ENCODE peak calls at places on chromosomes 16 and 17, in eight cellular contexts. W is PC-3, Y is neural progenitor cell, X is GM23338, F is MM.1S, L is SK-N-SH, I is HCT116, T is hepatocyte. R is an unnamed sample.

GRCh38 chr17:30433514-30433913 is 43.7 kb upstream of the GOSR1 start:
- DNase-seq in L (no peak), X (no peak), Y (no peak), W (peak), F (no peak), T (peak), I (peak), R (no peak)

GRCh38 chr16:13421726-13422125 is 498.2 kb upstream of the ERCC4 start:
- DNase-seq in F (no peak), X (peak), L (no peak), T (no peak), W (no peak), I (no peak), Y (no peak), R (peak)

GRCh38 chr16:4264546-4264945 is 8.3 kb downstream of the TFAP4 start:
- DNase-seq in T (no peak), X (no peak), I (no peak), Y (no peak), W (no peak), F (no peak), L (peak), R (no peak)

GRCh38 chr16:29857133-29857760 is 5.8 kb downstream of the CDIPT start:
- DNase-seq in F (no peak), W (no peak), I (no peak), Y (no peak), T (no peak), L (no peak), X (no peak), R (no peak)

GRCh38 chr16:61968242-61968978 is 67.8 kb downstream of the CDH8 start:
- DNase-seq in X (peak), Y (peak), T (no peak), I (no peak), W (no peak), L (no peak), F (no peak), R (no peak)

GRCh38 chr16:11799509-11800384 is 2.7 kb upstream of the ZC3H7A start:
- DNase-seq in L (no peak), F (no peak), W (no peak), Y (no peak), I (no peak), T (no peak), X (no peak), R (peak)

GRCh38 chr17:62778990-62779681 is 29.0 kb downstream of the MARCHF10 start:
- DNase-seq in Y (no peak), I (peak), W (peak), F (no peak), L (peak), T (peak), X (no peak), R (no peak)

GRCh38 chr17:70099267-70099666 is 24.2 kb downstream of the KCNJ16 start:
- DNase-seq in W (no peak), F (no peak), X (no peak), I (no peak), Y (no peak), L (no peak), T (no peak), R (peak)

GRCh38 chr16:48392407-48392806 is 7.2 kb upstream of the SIAH1 start:
- DNase-seq in L (no peak), F (no peak), T (no peak), X (no peak), I (no peak), W (no peak), Y (no peak), R (no peak)

GRCh38 chr17:80146121-80147034 is 550 bp downstream of the EIF4A3 start:
- DNase-seq in Y (peak), F (peak), X (peak), W (peak), L (peak), T (no peak), I (no peak), R (peak)

GRCh38 chr16:76607317-76607716 is 330.1 kb downstream of the CNTNAP4 start:
- DNase-seq in I (no peak), F (no peak), Y (no peak), T (no peak), X (no peak), W (no peak), L (no peak), R (no peak)

GRCh38 chr16:28923652-28924398 is 1.2 kb downstream of the RABEP2 start:
- DNase-seq in F (peak), W (no peak), X (peak), L (no peak), I (no peak), Y (no peak), T (peak), R (peak)

GRCh38 chr16:57268804-57269800 is 15.4 kb downstream of the PLLP start:
- DNase-seq in I (no peak), T (peak), W (no peak), L (peak), X (no peak), Y (no peak), F (no peak), R (no peak)

GRCh38 chr17:40996829-40997228 is 2.9 kb upstream of the KRTAP3-3 start:
- DNase-seq in L (no peak), F (no peak), W (no peak), X (no peak), I (no peak), T (no peak), Y (no peak), R (no peak)

GRCh38 chr17:29155235-29155965 is 24.8 kb downstream of the MYO18A start:
- DNase-seq in F (peak), I (peak), L (peak), T (peak), X (no peak), Y (no peak), W (peak), R (no peak)

GRCh38 chr16:89842471-89843408 is 14.5 kb downstream of the SPIRE2 start:
- DNase-seq in F (no peak), Y (no peak), X (no peak), T (no peak), I (no peak), L (peak), W (peak), R (no peak)

GRCh38 chr16:75267631-75268264 is 16.3 kb upstream of the BCAR1 start:
- DNase-seq in T (peak), Y (no peak), L (peak), I (peak), X (no peak), W (peak), F (no peak), R (no peak)

GRCh38 chr17:44102845-44103622 is 20.4 kb downstream of the HDAC5 start:
- DNase-seq in T (no peak), Y (no peak), F (no peak), L (no peak), W (no peak), X (no peak), I (no peak), R (no peak)

GRCh38 chr17:80833952-80834895 is 157.4 kb upstream of the CHMP6 start:
- DNase-seq in F (no peak), T (no peak), Y (no peak), W (no peak), X (no peak), I (no peak), L (peak), R (no peak)

GRCh38 chr17:15349119-15349518 is 7.7 kb upstream of the TEKT3 start:
- DNase-seq in F (no peak), T (no peak), X (no peak), L (no peak), W (peak), I (no peak), Y (no peak), R (no peak)

GRCh38 chr17:78780335-78780734 is 1.7 kb downstream of the CYTH1 start:
- DNase-seq in Y (no peak), X (no peak), F (peak), T (no peak), W (no peak), L (no peak), I (no peak), R (peak)

GRCh38 chr16:62353355-62353754 is 317.1 kb upstream of the CDH8 start:
- DNase-seq in L (no peak), I (no peak), Y (no peak), F (no peak), T (no peak), W (no peak), X (no peak), R (no peak)

GRCh38 chr17:83074696-83075223 is 4.6 kb upstream of the METRNL start:
- DNase-seq in W (no peak), F (no peak), Y (no peak), T (no peak), X (no peak), L (no peak), I (no peak), R (no peak)

GRCh38 chr16:51031598-51031997 is 119.5 kb downstream of the SALL1 start:
- DNase-seq in Y (no peak), I (no peak), L (no peak), W (no peak), X (no peak), T (no peak), F (no peak), R (no peak)

GRCh38 chr17:2435852-2436251 is 35.0 kb upstream of the MNT start:
- DNase-seq in F (no peak), I (no peak), T (no peak), X (peak), Y (no peak), W (no peak), L (no peak), R (no peak)

GRCh38 chr17:81388612-81389367 is 6.5 kb upstream of the BAHCC1 start:
- DNase-seq in F (no peak), T (no peak), W (no peak), X (peak), L (peak), Y (peak), I (no peak), R (no peak)

GRCh38 chr17:42525221-42525620 is 10.8 kb upstream of the NAGLU start:
- DNase-seq in Y (no peak), F (no peak), X (no peak), T (no peak), I (no peak), W (no peak), L (no peak), R (no peak)

GRCh38 chr17:38454528-38454927 is 26.3 kb downstream of the ARHGAP23 start:
- DNase-seq in L (peak), X (no peak), F (no peak), I (peak), W (peak), T (peak), Y (no peak), R (no peak)

GRCh38 chr17:75525806-75526554 is 483 bp downstream of the LLGL2 start:
- DNase-seq in F (no peak), I (no peak), Y (peak), W (peak), L (peak), T (peak), X (peak), R (no peak)

GRCh38 chr17:13704333-13704732 is 102.6 kb upstream of the HS3ST3A1 start:
- DNase-seq in I (no peak), L (no peak), F (no peak), T (no peak), W (peak), X (no peak), Y (no peak), R (no peak)

GRCh38 chr17:64772845-64773299 is 110.8 kb upstream of the SMURF2 start:
- DNase-seq in L (no peak), I (no peak), W (no peak), Y (no peak), X (no peak), T (no peak), F (no peak), R (no peak)

GRCh38 chr16:3458852-3459361 is 15.4 kb downstream of the NAA60 start:
- DNase-seq in T (peak), I (no peak), X (no peak), W (peak), Y (no peak), F (peak), L (no peak), R (peak)

GRCh38 chr17:56203430-56203829 is 50.2 kb downstream of the ANKFN1 start:
- DNase-seq in Y (no peak), F (peak), W (peak), L (peak), T (no peak), I (peak), X (no peak), R (peak)

GRCh38 chr16:66895697-66895995 is 15.3 kb downstream of the PDP2 start:
- DNase-seq in W (no peak), L (no peak), I (no peak), Y (no peak), F (no peak), X (no peak), T (no peak), R (no peak)

GRCh38 chr16:73116576-73116975 is 68.6 kb upstream of the ZFHX3 start:
- DNase-seq in X (no peak), W (no peak), F (no peak), T (no peak), L (no peak), I (no peak), Y (no peak), R (no peak)

GRCh38 chr17:81424613-81425017 is 29.4 kb downstream of the BAHCC1 start:
- DNase-seq in T (no peak), F (no peak), I (no peak), X (no peak), W (no peak), Y (no peak), L (no peak), R (no peak)

GRCh38 chr16:24879684-24880083 is 33.9 kb downstream of the SLC5A11 start:
- DNase-seq in W (no peak), F (no peak), X (no peak), I (no peak), Y (no peak), L (no peak), T (no peak), R (no peak)

GRCh38 chr16:24887472-24887871 is 41.7 kb downstream of the SLC5A11 start:
- DNase-seq in T (no peak), I (no peak), X (no peak), L (no peak), Y (no peak), F (no peak), W (no peak), R (no peak)

GRCh38 chr16:24883714-24884151 is 38.0 kb downstream of the SLC5A11 start:
- DNase-seq in F (no peak), I (no peak), L (no peak), X (peak), Y (no peak), W (no peak), T (no peak), R (peak)
- H2AFZ ChIP-seq in F (no peak), I (no peak), L (no peak), X (peak), Y (peak), W (no peak), T (no peak), R (no peak)

GRCh38 chr17:76796081-76796480 is 58.2 kb downstream of the MFSD11 start:
- DNase-seq in W (no peak), F (no peak), Y (no peak), T (no peak), X (no peak), L (no peak), I (no peak), R (no peak)

GRCh38 chr17:76791053-76791980 is 53.4 kb downstream of the MFSD11 start:
- DNase-seq in F (peak), W (peak), T (peak), I (no peak), L (peak), Y (no peak), X (no peak), R (peak)

GRCh38 chr17:76792348-76792747 is 54.4 kb downstream of the MFSD11 start:
- DNase-seq in Y (no peak), X (no peak), T (no peak), I (no peak), F (no peak), W (no peak), L (no peak), R (no peak)

GRCh38 chr17:76797441-76797840 is 59.5 kb downstream of the MFSD11 start:
- DNase-seq in L (no peak), F (no peak), Y (no peak), T (no peak), W (peak), I (no peak), X (peak), R (no peak)

DNA sequence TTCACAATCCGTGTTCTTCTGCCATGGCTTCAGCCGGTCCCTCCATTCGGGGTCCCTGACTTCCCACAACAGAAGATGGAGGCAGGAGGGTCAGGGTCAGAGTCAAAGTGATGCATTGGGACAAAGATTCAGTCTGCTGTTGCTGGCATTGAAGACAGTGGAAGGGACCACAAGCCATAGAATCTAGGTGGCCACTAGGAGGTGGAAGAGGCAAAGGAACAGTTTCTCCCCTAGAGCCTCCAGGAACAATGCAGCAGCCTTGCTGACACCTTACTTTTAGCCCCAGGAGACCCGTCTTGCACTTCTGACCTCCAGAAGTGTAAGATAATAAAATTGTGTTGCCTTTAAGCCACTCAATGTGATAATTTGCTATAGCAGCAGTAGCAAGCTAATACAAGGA is 55.9 kb downstream of the MFSD11 start:
- DNase-seq in L (peak), T (no peak), Y (peak), X (peak), W (peak), F (peak), I (peak), R (peak)
- TF ChIP-seq CTCF in L (peak), T (no peak), Y (peak), X (peak), W (peak), F (peak), I (peak), R (peak)

DNA sequence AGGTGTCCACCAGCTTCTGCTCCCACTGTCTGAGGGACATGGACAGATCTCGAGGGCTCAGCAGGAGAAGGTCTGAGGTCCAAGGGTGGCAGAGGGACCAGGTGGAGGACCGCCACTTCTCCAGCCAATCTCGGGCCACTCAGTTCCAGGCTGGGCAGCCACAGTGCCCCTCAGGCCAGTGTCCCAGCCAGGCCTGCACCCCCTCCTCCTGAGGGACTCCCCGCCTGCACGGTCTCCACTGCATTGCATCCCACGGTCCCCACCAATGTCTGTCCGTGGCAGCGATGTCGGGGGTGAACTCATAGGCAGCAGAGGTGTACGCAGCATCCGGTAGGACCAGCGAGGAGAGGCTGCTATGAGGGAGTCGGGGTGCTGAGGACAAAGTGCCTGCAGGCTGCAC is 64.2 kb upstream of the DOC2B start:
- DNase-seq in X (no peak), F (no peak), T (no peak), Y (no peak), L (no peak), I (no peak), W (no peak), R (no peak)
- TF ChIP-seq EZH2phosphoT487 in X (no peak), F (no peak), T (no peak), Y (no peak), L (no peak), I (no peak), W (no peak), R (no peak)

GRCh38 chr17:27343972-27344607 is 50.2 kb downstream of the WSB1 start:
- DNase-seq in T (no peak), Y (no peak), X (no peak), I (no peak), L (no peak), F (no peak), W (no peak), R (no peak)

GRCh38 chr17:27343294-27343693 is 49.4 kb downstream of the WSB1 start:
- DNase-seq in F (no peak), W (no peak), L (no peak), T (no peak), I (no peak), Y (peak), X (no peak), R (no peak)

GRCh38 chr17:27346228-27346899 is 52.5 kb downstream of the WSB1 start:
- DNase-seq in I (no peak), W (no peak), F (no peak), L (no peak), X (no peak), Y (no peak), T (no peak), R (no peak)

GRCh38 chr17:27348196-27348595 is 54.3 kb downstream of the WSB1 start:
- DNase-seq in I (no peak), T (no peak), L (no peak), X (no peak), F (no peak), W (no peak), Y (no peak), R (no peak)

GRCh38 chr17:27345141-27345904 is 51.4 kb downstream of the WSB1 start:
- DNase-seq in Y (peak), T (peak), L (no peak), F (no peak), W (no peak), I (no peak), X (peak), R (no peak)
- H2AFZ ChIP-seq in Y (peak), T (peak), L (no peak), F (no peak), W (no peak), I (no peak), X (no peak), R (no peak)

GRCh38 chr17:53033297-53033696 is 789.4 kb upstream of the KIF2B start:
- DNase-seq in X (no peak), W (no peak), I (no peak), T (no peak), Y (no peak), F (no peak), L (no peak), R (no peak)

GRCh38 chr17:53032861-53033271 is 789.9 kb upstream of the KIF2B start:
- DNase-seq in F (peak), X (peak), W (peak), T (peak), Y (peak), I (peak), L (peak), R (peak)
- TF ChIP-seq CTCF in F (peak), X (peak), W (peak), T (peak), Y (peak), I (no peak), L (peak), R (peak)

GRCh38 chr16:85134794-85135153 is 22.5 kb upstream of the CIBAR2 start:
- DNase-seq in T (no peak), I (no peak), F (no peak), Y (no peak), W (no peak), L (no peak), X (no peak), R (no peak)
- TF ChIP-seq EZH2phosphoT487 in T (no peak), I (no peak), F (no peak), Y (no peak), W (no peak), L (no peak), X (no peak), R (no peak)

R was measured in OCI-LY7.